ENCODE peak calls at places on chromosome 10, in six cellular contexts. One of them, this sample, is unnamed.

GRCh38 chr10:72309290-72310240 is 35.8 kb downstream of the DDIT4 start:
- DNase-seq in SK-N-SH: no peak
- DNase-seq in sigmoid colon: peak; percentile 77
- DNase-seq in caudate nucleus: peak; percentile 39
- DNase-seq in right cardiac atrium: peak; percentile 82
- DNase-seq in stomach: peak; percentile 51
- DNase-seq in this sample: no peak

GRCh38 chr10:31940839-31941653 is 12.4 kb upstream of the ARHGAP12 start:
- DNase-seq in SK-N-SH: peak; percentile 69
- DNase-seq in sigmoid colon: no peak
- DNase-seq in caudate nucleus: peak; percentile 11
- DNase-seq in right cardiac atrium: no peak
- DNase-seq in stomach: peak; percentile 49
- DNase-seq in this sample: no peak

GRCh38 chr10:97870990-97871389 is 21.3 kb downstream of the GOLGA7B start:
- DNase-seq in SK-N-SH: no peak
- DNase-seq in sigmoid colon: peak; percentile 10
- DNase-seq in caudate nucleus: no peak
- DNase-seq in right cardiac atrium: no peak
- DNase-seq in stomach: no peak
- DNase-seq in this sample: no peak

GRCh38 chr10:51001587-51001986 is 72.7 kb upstream of the PRKG1 start:
- DNase-seq in SK-N-SH: peak; percentile 50
- DNase-seq in sigmoid colon: no peak
- DNase-seq in caudate nucleus: no peak
- DNase-seq in right cardiac atrium: no peak
- DNase-seq in stomach: no peak
- DNase-seq in this sample: no peak

GRCh38 chr10:30029164-30029889 is 30.1 kb downstream of the JCAD start:
- DNase-seq in SK-N-SH: no peak
- DNase-seq in sigmoid colon: peak; percentile 81
- DNase-seq in caudate nucleus: no peak
- DNase-seq in right cardiac atrium: no peak
- DNase-seq in stomach: no peak
- DNase-seq in this sample: no peak

GRCh38 chr10:31242902-31243301 is 76.1 kb upstream of the ZEB1 start:
- DNase-seq in SK-N-SH: peak; percentile 20
- DNase-seq in sigmoid colon: no peak
- DNase-seq in caudate nucleus: no peak
- DNase-seq in right cardiac atrium: no peak
- DNase-seq in stomach: no peak
- DNase-seq in this sample: no peak

GRCh38 chr10:102583435-102584417 is 60.6 kb upstream of the TRIM8 start:
- DNase-seq in SK-N-SH: peak; percentile 88
- DNase-seq in sigmoid colon: peak; percentile 94
- DNase-seq in caudate nucleus: peak; percentile 69
- DNase-seq in right cardiac atrium: peak; percentile 94
- DNase-seq in stomach: peak; percentile 90
- DNase-seq in this sample: peak; percentile 84

GRCh38 chr10:114686013-114686412 is 27.9 kb upstream of the ABLIM1 start:
- DNase-seq in SK-N-SH: no peak
- DNase-seq in sigmoid colon: no peak
- DNase-seq in caudate nucleus: no peak
- DNase-seq in right cardiac atrium: no peak
- DNase-seq in stomach: no peak
- DNase-seq in this sample: no peak

GRCh38 chr10:110389250-110389649 is 84.5 kb upstream of the SMNDC1 start:
- DNase-seq in SK-N-SH: no peak
- DNase-seq in sigmoid colon: no peak
- DNase-seq in caudate nucleus: no peak
- DNase-seq in right cardiac atrium: no peak
- DNase-seq in stomach: no peak
- DNase-seq in this sample: no peak

GRCh38 chr10:109773818-109774440 is 149.4 kb downstream of the XPNPEP1 start:
- DNase-seq in SK-N-SH: peak; percentile 30
- DNase-seq in sigmoid colon: no peak
- DNase-seq in caudate nucleus: no peak
- DNase-seq in right cardiac atrium: no peak
- DNase-seq in stomach: no peak
- DNase-seq in this sample: no peak

GRCh38 chr10:110498087-110498981 is 627 bp downstream of the DUSP5 start:
- DNase-seq in SK-N-SH: peak; percentile 76
- DNase-seq in sigmoid colon: peak; percentile 79
- DNase-seq in caudate nucleus: no peak
- DNase-seq in right cardiac atrium: peak; percentile 83
- DNase-seq in stomach: peak; percentile 51
- DNase-seq in this sample: no peak

GRCh38 chr10:34504534-34504933 is 310.6 kb downstream of the PARD3 start:
- DNase-seq in SK-N-SH: no peak
- DNase-seq in sigmoid colon: no peak
- DNase-seq in caudate nucleus: no peak
- DNase-seq in right cardiac atrium: no peak
- DNase-seq in stomach: peak; percentile 44
- DNase-seq in this sample: no peak

GRCh38 chr10:43229208-43230061 is 37.4 kb downstream of the RASGEF1A start:
- DNase-seq in SK-N-SH: peak; percentile 74
- DNase-seq in sigmoid colon: peak; percentile 53
- DNase-seq in caudate nucleus: no peak
- DNase-seq in right cardiac atrium: peak; percentile 67
- DNase-seq in stomach: no peak
- DNase-seq in this sample: no peak

GRCh38 chr10:6811153-6811552 is 231.1 kb upstream of the PRKCQ start:
- DNase-seq in SK-N-SH: no peak
- DNase-seq in sigmoid colon: no peak
- DNase-seq in caudate nucleus: no peak
- DNase-seq in right cardiac atrium: no peak
- DNase-seq in stomach: no peak
- DNase-seq in this sample: no peak

GRCh38 chr10:99235872-99236626 is 397 bp upstream of the HPSE2 start:
- DNase-seq in SK-N-SH: peak; percentile 22
- DNase-seq in sigmoid colon: no peak
- DNase-seq in caudate nucleus: no peak
- DNase-seq in right cardiac atrium: no peak
- DNase-seq in stomach: no peak
- DNase-seq in this sample: no peak

GRCh38 chr10:98131615-98132014 is 2.8 kb upstream of the R3HCC1L start:
- DNase-seq in SK-N-SH: no peak
- DNase-seq in sigmoid colon: no peak
- DNase-seq in caudate nucleus: no peak
- DNase-seq in right cardiac atrium: no peak
- DNase-seq in stomach: no peak
- DNase-seq in this sample: no peak

GRCh38 chr10:121165276-121165675 is 314.1 kb downstream of the WDR11 start:
- DNase-seq in SK-N-SH: no peak
- DNase-seq in sigmoid colon: no peak
- DNase-seq in caudate nucleus: no peak
- DNase-seq in right cardiac atrium: no peak
- DNase-seq in stomach: no peak
- DNase-seq in this sample: no peak

GRCh38 chr10:2885956-2886296 is 181.4 kb upstream of the PFKP start:
- DNase-seq in SK-N-SH: no peak
- DNase-seq in sigmoid colon: no peak
- DNase-seq in caudate nucleus: no peak
- DNase-seq in right cardiac atrium: no peak
- DNase-seq in stomach: no peak
- DNase-seq in this sample: no peak

GRCh38 chr10:27153855-27154198 is 357 bp downstream of the YME1L1 start:
- DNase-seq in SK-N-SH: peak; percentile 47
- DNase-seq in sigmoid colon: no peak
- DNase-seq in caudate nucleus: no peak
- DNase-seq in right cardiac atrium: peak; percentile 43
- DNase-seq in stomach: no peak
- DNase-seq in this sample: no peak

GRCh38 chr10:35132727-35133126 is 6.1 kb downstream of the CREM start:
- DNase-seq in SK-N-SH: no peak
- DNase-seq in sigmoid colon: no peak
- DNase-seq in caudate nucleus: no peak
- DNase-seq in right cardiac atrium: no peak
- DNase-seq in stomach: no peak
- DNase-seq in this sample: no peak

GRCh38 chr10:49844775-49845561 is 82.8 kb upstream of the OGDHL start:
- DNase-seq in SK-N-SH: no peak
- DNase-seq in sigmoid colon: no peak
- DNase-seq in caudate nucleus: no peak
- DNase-seq in right cardiac atrium: no peak
- DNase-seq in stomach: no peak
- DNase-seq in this sample: no peak

GRCh38 chr10:109961181-109962001 is 38.1 kb upstream of the XPNPEP1 start:
- DNase-seq in SK-N-SH: peak; percentile 26
- DNase-seq in sigmoid colon: no peak
- DNase-seq in caudate nucleus: no peak
- DNase-seq in right cardiac atrium: no peak
- DNase-seq in stomach: no peak
- DNase-seq in this sample: no peak

GRCh38 chr10:63430091-63430998 is 35.4 kb downstream of the JMJD1C start:
- DNase-seq in SK-N-SH: peak; percentile 31
- DNase-seq in sigmoid colon: no peak
- DNase-seq in caudate nucleus: no peak
- DNase-seq in right cardiac atrium: no peak
- DNase-seq in stomach: no peak
- DNase-seq in this sample: no peak

GRCh38 chr10:73717564-73717963 is 19.7 kb upstream of the AGAP5 start:
- DNase-seq in SK-N-SH: no peak
- DNase-seq in sigmoid colon: no peak
- DNase-seq in caudate nucleus: no peak
- DNase-seq in right cardiac atrium: no peak
- DNase-seq in stomach: no peak
- DNase-seq in this sample: no peak
- H3K27ac ChIP-seq in SK-N-SH: no peak overlapping the region
- H3K27ac ChIP-seq in sigmoid colon: no peak overlapping the region
- H3K27ac ChIP-seq in caudate nucleus: peak overlapping the region; percentile 69
- H3K27ac ChIP-seq in right cardiac atrium: no peak overlapping the region
- H3K27ac ChIP-seq in stomach: peak overlapping the region; percentile 20
- H3K27ac ChIP-seq in this sample: peak overlapping the region; percentile 83

GRCh38 chr10:89426230-89426868 is 12.0 kb downstream of the IFIT5 start:
- DNase-seq in SK-N-SH: peak; percentile 53
- DNase-seq in sigmoid colon: no peak
- DNase-seq in caudate nucleus: no peak
- DNase-seq in right cardiac atrium: no peak
- DNase-seq in stomach: no peak
- DNase-seq in this sample: no peak
- H3K27ac ChIP-seq in SK-N-SH: no peak overlapping the region
- H3K27ac ChIP-seq in sigmoid colon: no peak overlapping the region
- H3K27ac ChIP-seq in caudate nucleus: no peak overlapping the region
- H3K27ac ChIP-seq in right cardiac atrium: no peak overlapping the region
- H3K27ac ChIP-seq in stomach: no peak overlapping the region
- H3K27ac ChIP-seq in this sample: no peak overlapping the region

GRCh38 chr10:1270490-1270889 is 214.3 kb downstream of the WDR37 start:
- DNase-seq in SK-N-SH: no peak
- DNase-seq in sigmoid colon: no peak
- DNase-seq in caudate nucleus: no peak
- DNase-seq in right cardiac atrium: no peak
- DNase-seq in stomach: no peak
- DNase-seq in this sample: no peak
- H3K27ac ChIP-seq in SK-N-SH: no peak overlapping the region
- H3K27ac ChIP-seq in sigmoid colon: no peak overlapping the region
- H3K27ac ChIP-seq in caudate nucleus: no peak overlapping the region
- H3K27ac ChIP-seq in right cardiac atrium: no peak overlapping the region
- H3K27ac ChIP-seq in stomach: no peak overlapping the region
- H3K27ac ChIP-seq in this sample: no peak overlapping the region

GRCh38 chr10:69729326-69730048 is 72.2 kb upstream of the COL13A1 start:
- DNase-seq in SK-N-SH: no peak
- DNase-seq in sigmoid colon: peak; percentile 30
- DNase-seq in caudate nucleus: no peak
- DNase-seq in right cardiac atrium: no peak
- DNase-seq in stomach: no peak
- DNase-seq in this sample: no peak
- H3K27ac ChIP-seq in SK-N-SH: no peak overlapping the region
- H3K27ac ChIP-seq in sigmoid colon: no peak overlapping the region
- H3K27ac ChIP-seq in caudate nucleus: no peak overlapping the region
- H3K27ac ChIP-seq in right cardiac atrium: peak overlapping the region; percentile 69
- H3K27ac ChIP-seq in stomach: no peak overlapping the region
- H3K27ac ChIP-seq in this sample: no peak overlapping the region

GRCh38 chr10:117938104-117938503 is 108.6 kb downstream of the RAB11FIP2 start:
- DNase-seq in SK-N-SH: no peak
- DNase-seq in sigmoid colon: no peak
- DNase-seq in caudate nucleus: no peak
- DNase-seq in right cardiac atrium: no peak
- DNase-seq in stomach: no peak
- DNase-seq in this sample: no peak

GRCh38 chr10:117931078-117931477 is 115.7 kb downstream of the RAB11FIP2 start:
- DNase-seq in SK-N-SH: no peak
- DNase-seq in sigmoid colon: no peak
- DNase-seq in caudate nucleus: no peak
- DNase-seq in right cardiac atrium: no peak
- DNase-seq in stomach: no peak
- DNase-seq in this sample: no peak

GRCh38 chr10:117934477-117934876 is 112.3 kb downstream of the RAB11FIP2 start:
- DNase-seq in SK-N-SH: no peak
- DNase-seq in sigmoid colon: no peak
- DNase-seq in caudate nucleus: no peak
- DNase-seq in right cardiac atrium: no peak
- DNase-seq in stomach: no peak
- DNase-seq in this sample: no peak

GRCh38 chr10:117933036-117933435 is 113.7 kb downstream of the RAB11FIP2 start:
- DNase-seq in SK-N-SH: no peak
- DNase-seq in sigmoid colon: no peak
- DNase-seq in caudate nucleus: no peak
- DNase-seq in right cardiac atrium: no peak
- DNase-seq in stomach: no peak
- DNase-seq in this sample: no peak

DNA sequence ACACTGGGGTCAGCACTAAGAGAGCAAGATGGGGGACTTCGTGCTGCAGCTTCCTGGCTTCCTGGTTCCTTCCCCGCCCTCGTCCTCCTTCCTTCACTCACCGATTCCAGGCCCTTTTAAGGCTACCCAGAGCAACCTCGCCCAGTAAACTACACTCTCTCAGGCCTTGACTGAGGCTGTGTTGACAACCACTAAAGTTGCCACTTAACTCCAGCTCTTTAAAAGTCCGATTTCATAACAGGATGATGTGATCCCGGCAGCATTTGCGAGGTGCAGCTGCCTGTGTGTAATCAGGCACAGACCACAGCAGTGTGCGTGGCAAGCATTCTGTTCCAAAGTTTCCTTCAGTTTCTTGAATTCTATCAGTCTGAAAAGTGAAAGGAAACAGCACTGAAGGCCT is 110.6 kb downstream of the RAB11FIP2 start:
- DNase-seq in SK-N-SH: no peak
- DNase-seq in sigmoid colon: no peak
- DNase-seq in caudate nucleus: no peak
- DNase-seq in right cardiac atrium: peak; percentile 71
- DNase-seq in stomach: no peak
- DNase-seq in this sample: no peak
- H3K27ac ChIP-seq in SK-N-SH: no peak overlapping the region
- H3K27ac ChIP-seq in sigmoid colon: no peak overlapping the region
- H3K27ac ChIP-seq in caudate nucleus: no peak overlapping the region
- H3K27ac ChIP-seq in right cardiac atrium: no peak overlapping the region
- H3K27ac ChIP-seq in stomach: no peak overlapping the region
- H3K27ac ChIP-seq in this sample: no peak overlapping the region

GRCh38 chr10:117535752-117536358 is 6.7 kb upstream of the EMX2 start:
- DNase-seq in SK-N-SH: no peak
- DNase-seq in sigmoid colon: no peak
- DNase-seq in caudate nucleus: no peak
- DNase-seq in right cardiac atrium: no peak
- DNase-seq in stomach: no peak
- DNase-seq in this sample: no peak
- H3K27ac ChIP-seq in SK-N-SH: no peak overlapping the region
- H3K27ac ChIP-seq in sigmoid colon: no peak overlapping the region
- H3K27ac ChIP-seq in caudate nucleus: no peak overlapping the region
- H3K27ac ChIP-seq in right cardiac atrium: no peak overlapping the region
- H3K27ac ChIP-seq in stomach: no peak overlapping the region
- H3K27ac ChIP-seq in this sample: no peak overlapping the region